ENCODE peak calls at places on chromosomes 3 and 15, in five cellular contexts. M is psoas muscle, W is DND-41, T is fibroblast of villous mesenchyme, E is gastrocnemius medialis. X is an unnamed sample.
A peak's percentile ranks its signal among the peaks of the same experiment; 100 is the strongest.

GRCh38 chr15:49934487-49934886 is 184.5 kb downstream of the ATP8B4 start:
- DNase-seq in T (no peak), E (no peak), M (no peak), W (no peak), X (no peak)

GRCh38 chr15:36325206-36325605 is 254.2 kb upstream of the CDIN1 start:
- DNase-seq in E (no peak), W (no peak), M (no peak), T (peak; percentile 62), X (no peak)

GRCh38 chr15:38069001-38069400 is 134.6 kb downstream of the TMCO5A start:
- DNase-seq in W (peak; percentile 4), M (no peak), E (no peak), T (peak; percentile 83), X (peak; percentile 25)

GRCh38 chr15:42973114-42973513 is 52.5 kb upstream of the TTBK2 start:
- DNase-seq in T (no peak), M (no peak), W (no peak), E (no peak), X (no peak)

GRCh38 chr3:64143399-64144130 is 81.7 kb downstream of the PRICKLE2 start:
- DNase-seq in E (no peak), W (no peak), T (peak; percentile 69), M (no peak), X (no peak)

GRCh38 chr3:775178-775885 is 317.5 kb upstream of the CNTN6 start:
- DNase-seq in W (no peak), M (no peak), T (no peak), E (no peak), X (no peak)

GRCh38 chr3:177468816-177469590 is 271.7 kb upstream of the TBL1XR1 start:
- DNase-seq in E (no peak), M (no peak), W (no peak), T (peak; percentile 81), X (no peak)

GRCh38 chr3:51968175-51968681 is 974 bp upstream of the PCBP4 start:
- DNase-seq in T (peak; percentile 28), M (peak; percentile 34), E (no peak), W (peak; percentile 60), X (no peak)

DNA sequence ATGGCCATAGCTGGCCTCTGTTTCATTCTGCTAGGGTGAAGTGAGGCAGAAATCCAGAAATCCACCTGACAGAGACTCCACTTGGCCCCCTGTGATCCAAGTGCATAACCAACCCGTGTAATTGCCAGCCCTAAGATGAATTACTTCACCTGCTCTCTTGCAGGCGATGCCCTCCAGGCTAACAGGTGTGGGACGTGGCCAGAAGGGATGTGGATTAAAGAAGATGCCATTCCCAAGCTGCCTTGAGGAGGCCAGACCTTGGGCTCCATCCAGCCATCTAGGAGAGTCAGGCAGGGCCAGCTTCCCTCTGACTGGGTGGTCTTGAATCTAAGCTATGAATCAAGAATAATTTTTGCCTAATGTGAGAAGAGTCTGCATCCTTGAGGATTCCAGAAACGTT is 154.5 kb upstream of the BNIP2 start:
- DNase-seq in M (no peak), E (no peak), T (no peak), W (no peak), X (no peak)
- H3K4me3 ChIP-seq in M (no peak overlapping the region), E (no peak overlapping the region), T (no peak overlapping the region), W (no peak overlapping the region), X (no peak overlapping the region)

DNA sequence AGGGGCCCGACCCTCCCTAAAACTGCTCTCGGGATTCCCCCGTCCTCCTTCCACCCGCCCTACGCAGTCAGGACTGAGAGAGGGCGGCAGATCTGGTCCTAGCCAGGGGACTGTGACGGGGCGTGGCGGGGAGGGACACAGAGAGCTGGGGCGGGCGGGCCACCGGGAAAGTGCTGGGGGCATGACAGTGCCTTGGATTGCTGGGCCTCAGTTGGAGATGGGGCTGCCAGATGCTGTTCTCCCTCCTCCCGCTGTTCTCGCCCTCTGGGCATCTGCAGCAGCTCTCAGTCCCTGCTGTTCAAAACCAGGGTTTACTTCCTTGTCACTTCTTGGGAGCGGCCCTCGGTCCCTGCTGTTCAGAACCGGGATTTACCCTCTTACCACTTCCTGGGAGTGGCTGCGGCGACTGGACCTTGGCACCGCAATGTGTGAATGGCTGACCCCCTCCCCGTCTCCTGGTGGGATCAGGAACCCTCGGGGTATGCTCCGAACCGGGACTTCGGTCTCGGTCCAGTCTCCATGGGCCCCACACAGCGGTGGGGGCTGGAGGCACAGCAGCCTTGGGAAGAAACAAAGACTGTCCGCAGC is 1.8 kb upstream of the RPP25 start:
- DNase-seq in E (peak; percentile 30), M (peak; percentile 56), T (peak; percentile 30), W (no peak), X (no peak)
- H3K4me3 ChIP-seq in E (peak overlapping the region; percentile 76), M (peak overlapping the region; percentile 72), T (peak overlapping the region; percentile 83), W (no peak overlapping the region), X (no peak overlapping the region)

GRCh38 chr3:114519415-114519814 is 225.6 kb downstream of the TIGIT start:
- DNase-seq in M (peak; percentile 23), E (peak; percentile 60), W (no peak), T (peak; percentile 81), X (peak; percentile 5)

GRCh38 chr3:114518409-114518808 is 224.6 kb downstream of the TIGIT start:
- DNase-seq in E (no peak), M (no peak), T (no peak), W (no peak), X (no peak)
- H3K4me3 ChIP-seq in E (no peak overlapping the region), M (no peak overlapping the region), T (no peak overlapping the region), W (no peak overlapping the region), X (no peak overlapping the region)

DNA sequence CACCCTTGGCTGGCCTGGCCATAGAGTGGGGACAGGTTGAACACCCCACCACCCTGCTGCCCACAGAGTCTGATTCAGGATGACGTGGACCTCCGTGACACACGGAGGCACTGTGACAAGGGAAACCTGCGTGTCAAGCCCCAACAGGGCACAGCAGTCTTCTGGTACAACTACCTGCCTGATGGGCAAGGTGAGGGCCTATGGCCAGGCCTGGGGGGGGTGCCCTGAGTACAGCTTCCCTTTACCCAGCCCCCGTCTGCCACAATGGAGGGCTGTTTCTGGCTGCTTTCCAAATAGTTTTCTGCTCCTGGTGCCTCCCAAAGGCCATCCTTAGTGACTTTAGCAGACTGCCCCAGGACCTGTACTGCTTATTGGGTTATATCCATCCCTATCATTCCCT is 1.2 kb upstream of the WDR6 start:
- DNase-seq in W (no peak), E (no peak), M (no peak), T (no peak), X (no peak)
- H3K4me3 ChIP-seq in W (no peak overlapping the region), E (peak overlapping the region; percentile 99), M (peak overlapping the region; percentile 87), T (peak overlapping the region; percentile 87), X (peak overlapping the region; percentile 85)

GRCh38 chr3:152282813-152283212 is 14.1 kb downstream of the MBNL1 start:
- DNase-seq in W (no peak), M (no peak), T (no peak), E (no peak), X (no peak)

GRCh38 chr3:152278674-152279427 is 10.1 kb downstream of the MBNL1 start:
- DNase-seq in M (no peak), W (no peak), E (no peak), T (no peak), X (no peak)

GRCh38 chr3:152279474-152279873 is 10.7 kb downstream of the MBNL1 start:
- DNase-seq in W (no peak), E (no peak), M (no peak), T (no peak), X (no peak)

GRCh38 chr3:152280539-152280938 is 11.8 kb downstream of the MBNL1 start:
- DNase-seq in M (no peak), T (no peak), E (no peak), W (no peak), X (no peak)

GRCh38 chr3:152281032-152281713 is 12.4 kb downstream of the MBNL1 start:
- DNase-seq in E (no peak), M (no peak), T (peak; percentile 44), W (no peak), X (no peak)
- H3K4me3 ChIP-seq in E (no peak overlapping the region), M (peak overlapping the region; percentile 91), T (no peak overlapping the region), W (no peak overlapping the region), X (no peak overlapping the region)